ENCODE peak calls at places on chromosomes 16 and 17, in four cellular contexts. One of them, this sample, is unnamed. For H3K4me1, the result is how much of the 10 kb centered on the place peaks cover.

GRCh38 chr17:78176548-78177025 is 8.2 kb downstream of the SYNGR2 start:
- DNase-seq in tibial artery: peak
- DNase-seq in cardiac muscle cell: peak
- DNase-seq in heart left ventricle: peak
- DNase-seq in this sample: peak

GRCh38 chr16:81657224-81657623 is 121.9 kb upstream of the PLCG2 start:
- DNase-seq in heart left ventricle: no peak
- DNase-seq in cardiac muscle cell: peak
- DNase-seq in tibial artery: no peak
- DNase-seq in this sample: no peak

GRCh38 chr17:44623070-44623725 is 33.1 kb upstream of the MEIOC start:
- DNase-seq in heart left ventricle: no peak
- DNase-seq in tibial artery: no peak
- DNase-seq in cardiac muscle cell: no peak
- DNase-seq in this sample: no peak

GRCh38 chr17:27982688-27983087 is 59.8 kb upstream of the NLK start:
- DNase-seq in heart left ventricle: no peak
- DNase-seq in tibial artery: no peak
- DNase-seq in cardiac muscle cell: no peak
- DNase-seq in this sample: no peak

GRCh38 chr17:81579821-81580321 is 27.7 kb upstream of the FAAP100 start:
- DNase-seq in heart left ventricle: no peak
- DNase-seq in tibial artery: no peak
- DNase-seq in cardiac muscle cell: no peak
- DNase-seq in this sample: no peak

GRCh38 chr17:47615766-47616424 is 33.8 kb upstream of the KPNB1 start:
- DNase-seq in heart left ventricle: no peak
- DNase-seq in cardiac muscle cell: peak
- DNase-seq in tibial artery: no peak
- DNase-seq in this sample: peak

GRCh38 chr17:4956493-4957061 is 5.7 kb downstream of the ENO3 start:
- DNase-seq in tibial artery: no peak
- DNase-seq in heart left ventricle: no peak
- DNase-seq in cardiac muscle cell: peak
- DNase-seq in this sample: no peak

GRCh38 chr17:57496382-57496781 is 240.1 kb downstream of the MSI2 start:
- DNase-seq in tibial artery: no peak
- DNase-seq in cardiac muscle cell: no peak
- DNase-seq in heart left ventricle: no peak
- DNase-seq in this sample: no peak

GRCh38 chr16:85448557-85449194 is 164.4 kb upstream of the GSE1 start:
- DNase-seq in tibial artery: no peak
- DNase-seq in cardiac muscle cell: no peak
- DNase-seq in heart left ventricle: no peak
- DNase-seq in this sample: no peak

GRCh38 chr16:4846503-4846900 is 586 bp downstream of the GLYR1 start:
- DNase-seq in tibial artery: no peak
- DNase-seq in heart left ventricle: peak
- DNase-seq in cardiac muscle cell: peak
- DNase-seq in this sample: peak

GRCh38 chr16:23642246-23642774 is 1.0 kb downstream of the DCTN5 start:
- DNase-seq in tibial artery: no peak
- DNase-seq in cardiac muscle cell: no peak
- DNase-seq in heart left ventricle: no peak
- DNase-seq in this sample: no peak

GRCh38 chr16:83939266-83939856 is 13.7 kb upstream of the OSGIN1 start:
- DNase-seq in cardiac muscle cell: no peak
- DNase-seq in heart left ventricle: no peak
- DNase-seq in tibial artery: no peak
- DNase-seq in this sample: no peak

GRCh38 chr17:6139447-6139832 is 69.3 kb downstream of the WSCD1 start:
- DNase-seq in heart left ventricle: no peak
- DNase-seq in tibial artery: no peak
- DNase-seq in cardiac muscle cell: no peak
- DNase-seq in this sample: no peak

GRCh38 chr16:82880361-82880760 is 253.6 kb downstream of the CDH13 start:
- DNase-seq in tibial artery: no peak
- DNase-seq in heart left ventricle: no peak
- DNase-seq in cardiac muscle cell: no peak
- DNase-seq in this sample: no peak

GRCh38 chr16:21300309-21301167 is 22.4 kb upstream of the CRYM start:
- DNase-seq in cardiac muscle cell: peak
- DNase-seq in heart left ventricle: peak
- DNase-seq in tibial artery: peak
- DNase-seq in this sample: peak

GRCh38 chr16:8863594-8864424 is 5.0 kb downstream of the CARHSP1 start:
- DNase-seq in heart left ventricle: no peak
- DNase-seq in tibial artery: no peak
- DNase-seq in cardiac muscle cell: peak
- DNase-seq in this sample: no peak

GRCh38 chr16:16021988-16022682 is 72.7 kb downstream of the ABCC1 start:
- DNase-seq in tibial artery: peak
- DNase-seq in heart left ventricle: peak
- DNase-seq in cardiac muscle cell: peak
- DNase-seq in this sample: peak

GRCh38 chr16:1877804-1878203 is 5.8 kb upstream of the MEIOB start:
- DNase-seq in cardiac muscle cell: no peak
- DNase-seq in heart left ventricle: no peak
- DNase-seq in tibial artery: no peak
- DNase-seq in this sample: no peak

GRCh38 chr16:1876468-1876867 is 4.5 kb upstream of the MEIOB start:
- DNase-seq in tibial artery: no peak
- DNase-seq in heart left ventricle: no peak
- DNase-seq in cardiac muscle cell: no peak
- DNase-seq in this sample: no peak

GRCh38 chr16:1871974-1872635 is at the start of gene MEIOB:
- DNase-seq in tibial artery: no peak
- DNase-seq in heart left ventricle: no peak
- DNase-seq in cardiac muscle cell: peak
- DNase-seq in this sample: peak

GRCh38 chr16:1877089-1877488 is 5.1 kb upstream of the MEIOB start:
- DNase-seq in heart left ventricle: no peak
- DNase-seq in cardiac muscle cell: no peak
- DNase-seq in tibial artery: no peak
- DNase-seq in this sample: no peak

DNA sequence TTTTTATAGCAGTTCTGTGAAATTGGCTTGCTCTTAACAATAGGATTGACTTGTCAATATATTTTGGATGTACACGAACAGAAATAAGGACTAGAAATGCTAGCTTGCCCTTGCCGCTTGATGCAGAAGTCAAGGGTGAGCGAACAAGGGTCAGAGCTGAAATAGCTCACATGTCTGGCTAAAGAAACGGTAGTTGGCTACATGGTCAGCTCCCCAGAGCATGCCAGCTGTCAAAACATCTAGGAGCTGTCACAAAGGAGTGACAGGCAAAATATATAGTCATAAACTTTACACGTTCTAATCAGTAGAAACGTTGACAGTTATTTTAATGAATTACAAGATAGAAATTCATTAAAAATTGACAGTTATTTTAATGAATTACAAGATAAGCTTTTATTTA is 2.9 kb upstream of the MEIOB start:
- DNase-seq in cardiac muscle cell: no peak
- DNase-seq in heart left ventricle: no peak
- DNase-seq in tibial artery: no peak
- DNase-seq in this sample: no peak
- H3K4me1 ChIP-seq in cardiac muscle cell: under half
- H3K4me1 ChIP-seq in heart left ventricle: under half
- H3K4me1 ChIP-seq in tibial artery: under half
- H3K4me1 ChIP-seq in this sample: under half

GRCh38 chr16:89318871-89319627 is 101.5 kb downstream of the ZNF778 start:
- DNase-seq in tibial artery: no peak
- DNase-seq in heart left ventricle: no peak
- DNase-seq in cardiac muscle cell: no peak
- DNase-seq in this sample: no peak
- H3K4me1 ChIP-seq in tibial artery: half or more
- H3K4me1 ChIP-seq in heart left ventricle: half or more
- H3K4me1 ChIP-seq in cardiac muscle cell: half or more
- H3K4me1 ChIP-seq in this sample: half or more

DNA sequence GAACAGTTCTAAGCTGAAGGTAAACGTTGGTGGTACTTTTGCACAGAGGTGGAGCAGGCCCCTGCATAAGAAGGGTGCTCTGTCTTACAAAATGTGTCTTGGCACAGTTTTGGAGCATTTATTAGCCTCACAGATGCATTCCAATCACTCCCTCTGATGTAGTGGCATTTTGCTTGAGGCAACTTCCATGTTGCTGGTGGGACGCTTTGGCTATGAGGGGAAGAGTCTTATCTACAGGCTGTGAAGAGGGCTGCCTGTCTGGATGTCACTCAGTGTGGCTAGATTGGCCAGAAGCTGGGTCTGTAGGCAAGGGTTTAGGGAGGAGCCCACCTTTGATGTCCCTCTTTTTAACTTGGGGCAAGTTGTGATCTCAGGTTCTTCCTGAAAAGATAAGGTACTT is 2.6 kb upstream of the RARA start:
- DNase-seq in heart left ventricle: no peak
- DNase-seq in tibial artery: no peak
- DNase-seq in cardiac muscle cell: no peak
- DNase-seq in this sample: no peak
- H3K4me1 ChIP-seq in heart left ventricle: half or more
- H3K4me1 ChIP-seq in tibial artery: under half
- H3K4me1 ChIP-seq in cardiac muscle cell: under half
- H3K4me1 ChIP-seq in this sample: half or more

GRCh38 chr17:63561819-63562218 is 11.5 kb downstream of the DCAF7 start:
- DNase-seq in heart left ventricle: no peak
- DNase-seq in tibial artery: no peak
- DNase-seq in cardiac muscle cell: no peak
- DNase-seq in this sample: no peak

GRCh38 chr17:63552211-63552610 is 1.9 kb downstream of the DCAF7 start:
- DNase-seq in cardiac muscle cell: no peak
- DNase-seq in tibial artery: no peak
- DNase-seq in heart left ventricle: no peak
- DNase-seq in this sample: no peak

GRCh38 chr17:63558441-63558840 is 8.2 kb downstream of the DCAF7 start:
- DNase-seq in cardiac muscle cell: no peak
- DNase-seq in heart left ventricle: no peak
- DNase-seq in tibial artery: no peak
- DNase-seq in this sample: no peak

GRCh38 chr17:63555475-63556156 is 5.3 kb downstream of the DCAF7 start:
- DNase-seq in tibial artery: no peak
- DNase-seq in cardiac muscle cell: no peak
- DNase-seq in heart left ventricle: no peak
- DNase-seq in this sample: no peak

DNA sequence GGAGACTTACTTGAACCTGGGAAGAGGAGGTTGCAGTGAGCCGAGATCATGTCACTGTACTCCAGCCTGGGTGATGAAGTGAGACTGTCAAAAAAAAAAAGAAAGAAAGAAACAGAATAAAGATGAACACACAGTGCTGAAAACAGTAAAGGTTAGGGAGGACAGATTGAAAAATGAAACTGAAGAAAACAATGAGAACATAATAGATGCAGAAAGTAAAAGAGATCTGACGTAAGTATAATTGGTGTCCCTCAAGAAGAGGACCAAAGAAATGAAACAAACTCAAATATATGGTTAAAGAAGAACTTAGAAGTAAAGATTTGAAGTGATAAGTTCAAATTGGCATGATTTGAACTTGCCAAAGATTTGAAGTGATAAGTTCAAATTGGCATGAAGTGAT is 7.1 kb downstream of the DCAF7 start:
- DNase-seq in cardiac muscle cell: no peak
- DNase-seq in tibial artery: no peak
- DNase-seq in heart left ventricle: no peak
- DNase-seq in this sample: no peak
- H3K4me1 ChIP-seq in cardiac muscle cell: under half
- H3K4me1 ChIP-seq in tibial artery: under half
- H3K4me1 ChIP-seq in heart left ventricle: under half
- H3K4me1 ChIP-seq in this sample: under half

GRCh38 chr17:68509151-68510057 is 2.8 kb upstream of the PRKAR1A start:
- DNase-seq in cardiac muscle cell: no peak
- DNase-seq in heart left ventricle: peak
- DNase-seq in tibial artery: no peak
- DNase-seq in this sample: peak
- H3K4me1 ChIP-seq in cardiac muscle cell: under half
- H3K4me1 ChIP-seq in heart left ventricle: under half
- H3K4me1 ChIP-seq in tibial artery: under half
- H3K4me1 ChIP-seq in this sample: under half

GRCh38 chr16:88385112-88385594 is 2.4 kb downstream of the ZNF469 start:
- DNase-seq in tibial artery: no peak
- DNase-seq in heart left ventricle: no peak
- DNase-seq in cardiac muscle cell: no peak
- DNase-seq in this sample: no peak
- H3K4me1 ChIP-seq in tibial artery: under half
- H3K4me1 ChIP-seq in heart left ventricle: under half
- H3K4me1 ChIP-seq in cardiac muscle cell: under half
- H3K4me1 ChIP-seq in this sample: under half

DNA sequence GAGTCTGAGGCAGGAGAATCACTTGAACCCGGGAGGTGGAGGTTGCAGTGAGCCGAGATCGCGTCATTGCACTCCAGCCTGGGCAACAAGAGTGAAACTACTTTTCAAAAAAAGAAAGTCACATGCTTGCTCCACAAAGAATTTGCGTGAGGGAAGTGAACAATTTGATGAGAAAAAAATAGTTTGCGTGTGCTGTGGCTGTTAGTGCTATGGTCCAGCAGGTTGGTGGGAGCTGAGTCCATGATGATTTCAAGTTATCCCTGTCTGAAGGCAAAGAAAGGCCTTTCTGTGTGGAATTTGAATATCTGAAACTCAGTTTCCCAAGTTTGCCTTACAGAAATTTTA is 21.0 kb downstream of the PRCD start:
- DNase-seq in tibial artery: no peak
- DNase-seq in cardiac muscle cell: no peak
- DNase-seq in heart left ventricle: no peak
- DNase-seq in this sample: no peak
- H3K4me1 ChIP-seq in tibial artery: under half
- H3K4me1 ChIP-seq in cardiac muscle cell: under half
- H3K4me1 ChIP-seq in heart left ventricle: under half
- H3K4me1 ChIP-seq in this sample: under half

This sample was measured in A673.